ENCODE peak calls at places on chromosomes 6 and 20, in five cellular contexts. O is CD8-positive, alpha-beta memory T cell; K is HCT116; Y is hepatocyte; R is cardiac muscle cell. Q is an unnamed sample.
A peak's percentile ranks its signal among the peaks of the same experiment; 100 is the strongest.

GRCh38 chr6:53647437-53648094 is 18.0 kb downstream of the KLHL31 start:
- DNase-seq in O (no peak), K (no peak), Y (no peak), R (no peak), Q (no peak)

GRCh38 chr20:57174737-57175136 is 91.7 kb downstream of the BMP7 start:
- DNase-seq in O (no peak), K (no peak), Y (no peak), R (no peak), Q (no peak)

GRCh38 chr6:146864300-146864699 is 265.5 kb downstream of the ADGB start:
- DNase-seq in O (no peak), K (no peak), Y (no peak), R (no peak), Q (no peak)

GRCh38 chr6:170243386-170243785 is 47.5 kb downstream of the DLL1 start:
- DNase-seq in O (no peak), K (no peak), Y (no peak), R (peak; percentile 14), Q (no peak)

GRCh38 chr20:47720636-47721427 is 64.4 kb downstream of the SULF2 start:
- DNase-seq in O (no peak), K (no peak), Y (no peak), R (no peak), Q (no peak)

GRCh38 chr6:140485740-140486467 is 1111.5 kb upstream of the CITED2 start:
- DNase-seq in O (no peak), K (peak; percentile 45), Y (peak; percentile 12), R (no peak), Q (no peak)

GRCh38 chr6:15888798-15889772 is 226.3 kb upstream of the DTNBP1 start:
- DNase-seq in O (no peak), K (no peak), Y (no peak), R (no peak), Q (no peak)

GRCh38 chr6:15969236-15969778 is 159.6 kb upstream of the MYLIP start:
- DNase-seq in O (no peak), K (no peak), Y (no peak), R (no peak), Q (no peak)

GRCh38 chr20:63957004-63957689 is 931 bp upstream of the UCKL1 start:
- DNase-seq in O (peak; percentile 52), K (peak; percentile 73), Y (peak; percentile 84), R (peak; percentile 64), Q (peak; percentile 87)

GRCh38 chr20:49207071-49207470 is 12.1 kb upstream of the DDX27 start:
- DNase-seq in O (no peak), K (no peak), Y (no peak), R (no peak), Q (peak; percentile 43)

GRCh38 chr6:141103246-141103645 is 1029.5 kb upstream of the GJE1 start:
- DNase-seq in O (no peak), K (peak; percentile 26), Y (no peak), R (no peak), Q (no peak)

GRCh38 chr20:44828640-44829039 is 18.3 kb upstream of the RIMS4 start:
- DNase-seq in O (no peak), K (no peak), Y (no peak), R (no peak), Q (no peak)

GRCh38 chr6:105135056-105135455 is 44.8 kb downstream of the POPDC3 start:
- DNase-seq in O (no peak), K (no peak), Y (no peak), R (peak; percentile 59), Q (peak; percentile 13)

GRCh38 chr20:1907586-1907985 is 12.4 kb downstream of the SIRPA start:
- DNase-seq in O (no peak), K (no peak), Y (no peak), R (no peak), Q (no peak)

GRCh38 chr20:47559141-47559540 is 57.5 kb downstream of the NCOA3 start:
- DNase-seq in O (no peak), K (no peak), Y (no peak), R (no peak), Q (no peak)

GRCh38 chr6:75402296-75402695 is 91.3 kb downstream of the FILIP1 start:
- DNase-seq in O (no peak), K (peak; percentile 22), Y (no peak), R (peak; percentile 32), Q (no peak)

GRCh38 chr6:151269318-151269995 is 29.7 kb downstream of the AKAP12 start:
- DNase-seq in O (no peak), K (no peak), Y (no peak), R (no peak), Q (no peak)

GRCh38 chr6:165183496-165184140 is 125.8 kb downstream of the C6orf118 start:
- DNase-seq in O (no peak), K (no peak), Y (no peak), R (no peak), Q (no peak)

DNA sequence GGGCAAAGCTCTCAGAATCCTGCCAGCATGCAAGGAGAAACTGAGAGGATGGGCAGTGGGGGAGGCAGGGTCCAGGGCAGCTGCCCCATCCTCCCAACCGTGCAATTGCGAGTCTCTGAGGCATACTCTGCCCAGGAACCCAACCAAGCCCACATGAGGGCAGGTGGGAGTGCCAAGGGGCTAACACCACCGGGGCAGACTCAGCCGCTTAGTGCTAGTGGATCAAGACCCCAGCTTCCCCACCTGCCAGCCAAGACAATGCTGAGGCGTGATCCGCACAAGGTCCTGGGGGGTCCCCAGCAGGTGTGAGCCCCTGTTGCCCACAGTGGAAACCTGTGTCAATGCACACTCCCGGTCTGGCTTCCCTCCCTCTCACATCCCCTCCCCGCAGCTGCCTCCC is 48.5 kb upstream of the ENTPD6 start:
- DNase-seq in O (no peak), K (no peak), Y (no peak), R (no peak), Q (no peak)
- H3K27me3 ChIP-seq in O (no peaks in the 10 kb centered on the region), K (no peaks in the 10 kb centered on the region), Y (no peaks in the 10 kb centered on the region), R (peaks cover 34% of the 10 kb centered on the region), Q (peaks cover 15% of the 10 kb centered on the region)

GRCh38 chr6:13402711-13403110 is 74.4 kb upstream of the TBC1D7 start:
- DNase-seq in O (no peak), K (no peak), Y (no peak), R (no peak), Q (no peak)

GRCh38 chr6:13404115-13404891 is 76.0 kb upstream of the TBC1D7 start:
- DNase-seq in O (no peak), K (no peak), Y (no peak), R (no peak), Q (no peak)

GRCh38 chr6:13406781-13407180 is 78.4 kb upstream of the TBC1D7 start:
- DNase-seq in O (no peak), K (peak; percentile 16), Y (no peak), R (peak; percentile 21), Q (no peak)

GRCh38 chr6:13406051-13406477 is 77.7 kb upstream of the TBC1D7 start:
- DNase-seq in O (no peak), K (no peak), Y (no peak), R (no peak), Q (no peak)

DNA sequence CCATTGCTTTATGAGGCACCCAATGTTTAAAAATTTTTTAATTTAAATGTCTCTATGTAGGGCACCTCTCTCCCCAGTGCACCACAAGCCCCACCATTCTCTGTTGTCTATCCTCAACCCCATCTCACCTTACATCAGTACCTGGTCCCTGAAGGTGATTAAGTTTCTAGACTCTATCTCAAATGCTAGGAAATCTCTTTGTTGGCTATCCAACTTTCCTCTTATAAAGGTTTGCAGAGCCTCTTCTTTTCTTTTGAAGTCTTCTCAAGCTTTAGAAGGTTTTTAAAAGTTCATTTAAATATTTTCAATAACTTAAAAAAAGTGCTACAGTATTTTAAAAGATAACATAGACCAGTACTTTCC is 76.5 kb upstream of the TBC1D7 start:
- DNase-seq in O (no peak), K (no peak), Y (no peak), R (no peak), Q (no peak)
- H3K4me1 ChIP-seq in O (no peaks in the 10 kb centered on the region), K (peaks cover 27% of the 10 kb centered on the region), Y (no peaks in the 10 kb centered on the region), R (peaks cover 18% of the 10 kb centered on the region), Q (no peaks in the 10 kb centered on the region)

GRCh38 chr20:51565298-51565697 is 22.8 kb upstream of the NFATC2 start:
- DNase-seq in O (no peak), K (no peak), Y (no peak), R (no peak), Q (no peak)
- H3K4me3 ChIP-seq in O (no peak overlapping the region), K (no peak overlapping the region), Y (no peak overlapping the region), R (no peak overlapping the region), Q (no peak overlapping the region)

DNA sequence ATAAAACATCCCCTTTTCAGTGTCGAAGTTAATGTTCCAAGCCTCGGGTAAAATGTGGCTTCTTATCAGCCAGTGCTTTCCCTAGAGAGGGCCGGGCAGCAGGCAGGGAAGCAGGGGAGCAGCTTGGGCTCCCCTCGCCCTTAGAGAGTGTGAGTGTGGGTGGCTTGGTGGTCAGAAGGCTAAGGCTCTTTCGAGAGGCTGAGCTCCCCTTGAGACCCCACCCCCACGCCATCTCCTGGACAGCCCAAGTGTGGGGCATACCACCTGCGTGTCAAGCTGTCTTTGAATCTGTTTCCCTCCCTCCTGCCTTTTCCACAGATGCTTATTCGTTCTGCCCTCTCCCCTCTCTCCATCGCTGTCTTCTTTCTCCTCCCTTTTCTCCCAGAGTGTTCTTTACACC is 95.1 kb upstream of the FOXP4 start:
- DNase-seq in O (no peak), K (no peak), Y (peak; percentile 54), R (peak; percentile 55), Q (peak; percentile 42)
- H3K27me3 ChIP-seq in O (peaks cover 11% of the 10 kb centered on the region), K (no peaks in the 10 kb centered on the region), Y (no peaks in the 10 kb centered on the region), R (no peaks in the 10 kb centered on the region), Q (peaks cover 7% of the 10 kb centered on the region)

GRCh38 chr20:21101453-21102251 is 4.5 kb downstream of the LINC00237 start:
- DNase-seq in O (no peak), K (no peak), Y (peak; percentile 16), R (no peak), Q (peak; percentile 39)
- H3K4me1 ChIP-seq in O (peaks cover 44% of the 10 kb centered on the region), K (no peaks in the 10 kb centered on the region), Y (peaks cover 27% of the 10 kb centered on the region), R (peaks cover 8% of the 10 kb centered on the region), Q (peaks cover 2% of the 10 kb centered on the region)

GRCh38 chr6:55176958-55177357 is 2.6 kb downstream of the HCRTR2 start:
- DNase-seq in O (no peak), K (no peak), Y (peak; percentile 21), R (peak; percentile 59), Q (no peak)

GRCh38 chr6:55174211-55175013 is at the start of gene HCRTR2:
- DNase-seq in O (no peak), K (no peak), Y (peak; percentile 28), R (peak; percentile 17), Q (no peak)

GRCh38 chr6:55180258-55180657 is 5.9 kb downstream of the HCRTR2 start:
- DNase-seq in O (no peak), K (no peak), Y (no peak), R (no peak), Q (no peak)

GRCh38 chr6:55175078-55175777 is 913 bp downstream of the HCRTR2 start:
- DNase-seq in O (no peak), K (no peak), Y (no peak), R (no peak), Q (no peak)

DNA sequence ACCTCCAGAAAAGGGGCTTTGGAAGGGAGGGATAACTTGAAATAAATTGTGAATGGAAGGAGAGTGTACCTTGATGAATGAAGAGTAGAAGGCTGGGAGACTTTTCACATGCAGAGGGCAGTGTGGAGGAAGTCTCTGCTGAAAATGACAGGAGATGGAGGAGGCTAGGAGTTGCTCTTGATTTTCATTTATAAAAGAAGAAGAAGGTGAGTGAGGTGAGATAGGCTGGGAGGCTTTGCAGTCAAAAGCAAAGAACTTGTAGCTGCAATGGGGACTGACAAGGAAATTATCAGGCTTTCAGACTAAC is 1.4 kb downstream of the HCRTR2 start:
- DNase-seq in O (no peak), K (no peak), Y (no peak), R (no peak), Q (no peak)
- H3K4me3 ChIP-seq in O (no peak overlapping the region), K (no peak overlapping the region), Y (no peak overlapping the region), R (no peak overlapping the region), Q (no peak overlapping the region)

GRCh38 chr6:41379314-41379713 is 43.9 kb downstream of the NCR2 start:
- DNase-seq in O (no peak), K (no peak), Y (no peak), R (no peak), Q (no peak)
- H3K27me3 ChIP-seq in O (peaks cover 31% of the 10 kb centered on the region), K (peaks cover 3% of the 10 kb centered on the region), Y (peaks cover 73% of the 10 kb centered on the region), R (peaks cover 70% of the 10 kb centered on the region), Q (peaks cover 53% of the 10 kb centered on the region)

Q was measured in BE2C.